ENCODE peak calls at places on chromosomes 12 and 14, in four cellular contexts. Y, I, J and O are unnamed samples. For H3K36me3 and H3K27me3, the result is how much of the 10 kb centered on the place peaks cover.

GRCh38 chr12:66941150-66941549 is 262.3 kb upstream of the GRIP1 start:
- DNase-seq in Y (no peak), I (no peak), J (no peak), O (no peak)

GRCh38 chr12:104793280-104793679 is 164.8 kb downstream of the SLC41A2 start:
- DNase-seq in Y (no peak), I (no peak), J (no peak), O (peak)

GRCh38 chr12:42564540-42564939 is 25.0 kb downstream of the PRICKLE1 start:
- DNase-seq in Y (peak), I (no peak), J (no peak), O (no peak)

GRCh38 chr12:122190842-122191668 is 8.1 kb downstream of the LRRC43 start:
- DNase-seq in Y (peak), I (peak), J (peak), O (peak)

GRCh38 chr14:61661471-61661988 is 33.8 kb upstream of the HIF1A start:
- DNase-seq in Y (peak), I (no peak), J (no peak), O (no peak)

GRCh38 chr12:3432176-3432742 is 58.7 kb upstream of the PRMT8 start:
- DNase-seq in Y (no peak), I (no peak), J (peak), O (no peak)

GRCh38 chr14:56512521-56512920 is 67.1 kb upstream of the TMEM260 start:
- DNase-seq in Y (no peak), I (no peak), J (no peak), O (no peak)

GRCh38 chr12:116414891-116415290 is 137.4 kb upstream of the MED13L start:
- DNase-seq in Y (no peak), I (no peak), J (no peak), O (no peak)

GRCh38 chr14:92686763-92687427 is 61.5 kb downstream of the LGMN start:
- DNase-seq in Y (peak), I (peak), J (peak), O (peak)

GRCh38 chr14:42110167-42110566 is 503.5 kb downstream of the LRFN5 start:
- DNase-seq in Y (peak), I (no peak), J (no peak), O (no peak)

GRCh38 chr12:113161415-113162016 is 12.0 kb downstream of the CFAP73 start:
- DNase-seq in Y (no peak), I (no peak), J (no peak), O (peak)

GRCh38 chr12:53235742-53236442 is 3.9 kb upstream of the RARG start:
- DNase-seq in Y (no peak), I (peak), J (no peak), O (no peak)

GRCh38 chr12:112839386-112839972 is 47.9 kb downstream of the RPH3A start:
- DNase-seq in Y (peak), I (no peak), J (no peak), O (peak)

GRCh38 chr14:50015708-50016107 is 100.7 kb downstream of the VCPKMT start:
- DNase-seq in Y (no peak), I (no peak), J (no peak), O (no peak)

GRCh38 chr12:58502857-58503256 is 417.4 kb downstream of the LRIG3 start:
- DNase-seq in Y (peak), I (no peak), J (no peak), O (no peak)

GRCh38 chr14:59583755-59584154 is 7.1 kb upstream of the CCDC175 start:
- DNase-seq in Y (no peak), I (no peak), J (no peak), O (peak)

GRCh38 chr14:106843951-106844483 is 1317.6 kb downstream of the TMEM121 start:
- DNase-seq in Y (no peak), I (no peak), J (peak), O (peak)

GRCh38 chr14:71586131-71586893 is 345.9 kb upstream of the RGS6 start:
- DNase-seq in Y (peak), I (no peak), J (no peak), O (no peak)
- H3K4me3 ChIP-seq in Y (peak), I (no peak), J (no peak), O (no peak)

DNA sequence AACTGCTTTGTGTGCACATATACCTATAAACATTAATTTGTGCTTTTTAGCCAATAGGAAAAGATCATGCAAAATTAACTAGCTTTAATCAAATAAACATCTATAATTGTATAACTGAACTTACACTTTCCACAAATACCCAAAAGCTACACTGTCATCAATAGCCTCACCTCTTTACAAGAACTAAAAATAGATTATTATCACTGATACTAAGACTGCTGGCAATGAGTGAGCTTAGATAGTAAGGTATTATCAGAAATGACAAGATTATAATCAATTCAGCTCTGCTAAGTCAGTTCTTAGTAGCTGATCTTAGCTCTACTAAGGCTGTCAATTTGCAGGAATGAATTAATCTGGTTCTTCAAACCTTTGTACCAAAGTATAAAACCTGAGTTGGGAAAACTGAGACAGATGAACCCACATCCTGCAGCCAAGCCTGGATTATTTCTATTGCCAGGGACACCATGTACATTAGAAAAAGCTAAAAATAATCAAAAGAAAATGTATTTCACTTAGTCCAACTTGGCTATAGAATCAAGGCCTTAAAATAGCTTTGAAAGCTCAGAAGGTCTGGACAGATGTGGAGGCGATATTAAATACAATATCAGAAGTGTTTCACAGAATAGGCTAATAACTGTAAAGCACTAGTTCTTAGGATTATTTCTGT is 5.2 kb downstream of the FKBP3 start:
- DNase-seq in Y (no peak), I (no peak), J (no peak), O (no peak)
- H3K36me3 ChIP-seq in Y (under half), I (under half), J (under half), O (under half)

GRCh38 chr14:100807979-100808734 is 17.8 kb upstream of the MEG3 start:
- DNase-seq in Y (no peak), I (no peak), J (no peak), O (no peak)
- H3K27me3 ChIP-seq in Y (under half), I (under half), J (under half), O (under half)

DNA sequence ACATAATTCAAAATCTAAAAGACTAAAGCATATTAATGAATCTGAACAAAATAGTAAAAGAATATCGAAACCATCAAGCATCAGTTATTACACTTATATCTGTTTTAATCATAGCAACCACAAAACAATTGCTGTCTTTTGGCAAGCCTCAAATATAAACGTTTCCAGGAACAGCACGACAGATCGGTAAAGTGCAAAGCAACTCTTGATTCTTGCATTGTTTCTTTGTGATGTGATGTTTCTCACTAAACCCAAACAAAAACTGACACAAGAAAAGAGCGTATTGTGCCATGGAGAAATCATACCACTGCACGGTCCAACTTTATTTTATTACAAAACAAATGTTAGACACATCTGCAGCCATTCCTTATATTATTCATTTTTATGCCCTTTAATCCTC is 9.2 kb upstream of the MYF6 start:
- DNase-seq in Y (no peak), I (no peak), J (no peak), O (no peak)
- H3K4me3 ChIP-seq in Y (peak), I (no peak), J (no peak), O (no peak)

GRCh38 chr12:57210461-57210860 is 6.1 kb upstream of the NXPH4 start:
- DNase-seq in Y (no peak), I (no peak), J (no peak), O (no peak)

GRCh38 chr12:57212701-57213067 is 3.9 kb upstream of the NXPH4 start:
- DNase-seq in Y (no peak), I (no peak), J (no peak), O (no peak)

GRCh38 chr12:57211791-57212700 is 4.5 kb upstream of the NXPH4 start:
- DNase-seq in Y (no peak), I (no peak), J (no peak), O (no peak)

GRCh38 chr12:57209916-57210315 is 6.7 kb upstream of the NXPH4 start:
- DNase-seq in Y (no peak), I (no peak), J (no peak), O (no peak)

GRCh38 chr12:57210926-57211700 is 5.5 kb upstream of the NXPH4 start:
- DNase-seq in Y (no peak), I (no peak), J (no peak), O (no peak)
- H3K36me3 ChIP-seq in Y (half or more), I (under half), J (under half), O (under half)

GRCh38 chr12:131620520-131620919 is 90.4 kb upstream of the SFSWAP start:
- DNase-seq in Y (no peak), I (no peak), J (no peak), O (no peak)
- H3K27me3 ChIP-seq in Y (under half), I (under half), J (under half), O (under half)

GRCh38 chr14:75258079-75258802 is 20.4 kb upstream of the FOS start:
- DNase-seq in Y (peak), I (peak), J (peak), O (peak)
- H3K4me3 ChIP-seq in Y (peak), I (peak), J (peak), O (peak)